ENCODE peak calls at places on chromosome X, in nine cellular contexts. B is mesothelial cell of epicardium; O is caudate nucleus; G is Jurkat, Clone E6-1; T is LoVo; I is NCI-H2171; E is dorsolateral prefrontal cortex; S is NCI-H82; Q is activated T-cell treated with anti-CD3 and anti-CD28 coated beads for 4 hours. C is an unnamed sample.

GRCh38 chrX:96102997-96103396 is 581.6 kb upstream of the DIAPH2 start:
- DNase-seq in B (no peak), O (no peak), G (no peak), T (no peak), I (no peak), E (no peak), S (no peak), Q (no peak), C (peak)

GRCh38 chrX:129736491-129736890 is 2.3 kb upstream of the XPNPEP2 start:
- DNase-seq in B (no peak), O (no peak), G (peak), T (no peak), I (no peak), E (no peak), S (no peak), Q (no peak), C (no peak)

GRCh38 chrX:138287200-138287865 is 424.2 kb downstream of the FGF13 start:
- DNase-seq in B (no peak), O (no peak), G (no peak), T (no peak), I (no peak), E (no peak), S (no peak), Q (no peak), C (no peak)

GRCh38 chrX:81202989-81203388 is 1.1 kb downstream of the SH3BGRL start:
- DNase-seq in B (no peak), O (no peak), G (no peak), T (no peak), I (no peak), E (no peak), S (no peak), Q (no peak), C (no peak)

GRCh38 chrX:11381464-11381863 is 88.3 kb downstream of the AMELX start:
- DNase-seq in B (no peak), O (no peak), G (peak), T (peak), I (no peak), E (peak), S (peak), Q (no peak), C (peak)

GRCh38 chrX:26557691-26558321 is 341.8 kb downstream of the MAGEB5 start:
- DNase-seq in B (no peak), O (no peak), G (no peak), T (no peak), I (no peak), E (no peak), S (no peak), Q (no peak), C (no peak)

GRCh38 chrX:150635952-150636351 is 57.2 kb upstream of the MTMR1 start:
- DNase-seq in B (no peak), O (no peak), G (no peak), T (no peak), I (no peak), E (no peak), S (no peak), Q (no peak), C (no peak)

GRCh38 chrX:111262086-111262485 is 8.2 kb downstream of the CAPN6 start:
- DNase-seq in B (no peak), O (no peak), G (no peak), T (no peak), I (no peak), E (no peak), S (no peak), Q (no peak), C (no peak)

GRCh38 chrX:110734894-110735541 is 60.6 kb downstream of the CHRDL1 start:
- DNase-seq in B (no peak), O (no peak), G (no peak), T (no peak), I (no peak), E (no peak), S (no peak), Q (no peak), C (no peak)

GRCh38 chrX:45577361-45577760 is 376.7 kb upstream of the DIPK2B start:
- DNase-seq in B (no peak), O (no peak), G (no peak), T (no peak), I (no peak), E (no peak), S (no peak), Q (no peak), C (no peak)

GRCh38 chrX:39654183-39654925 is 443.4 kb downstream of the BCOR start:
- DNase-seq in B (no peak), O (no peak), G (no peak), T (no peak), I (no peak), E (no peak), S (peak), Q (no peak), C (no peak)

GRCh38 chrX:20270557-20270880 is 3.8 kb upstream of the RPS6KA3 start:
- DNase-seq in B (no peak), O (no peak), G (no peak), T (no peak), I (no peak), E (no peak), S (no peak), Q (no peak), C (no peak)

GRCh38 chrX:129959493-129959832 is 23.0 kb upstream of the BCORL1 start:
- DNase-seq in B (no peak), O (no peak), G (no peak), T (no peak), I (no peak), E (no peak), S (peak), Q (no peak), C (no peak)

GRCh38 chrX:16112428-16112827 is 10.9 kb upstream of the GRPR start:
- DNase-seq in B (no peak), O (no peak), G (no peak), T (no peak), I (no peak), E (no peak), S (no peak), Q (no peak), C (no peak)

GRCh38 chrX:118370921-118371624 is 25.2 kb downstream of the WDR44 start:
- DNase-seq in B (no peak), O (no peak), G (no peak), T (no peak), I (no peak), E (no peak), S (no peak), Q (no peak), C (no peak)

GRCh38 chrX:9342581-9343051 is 122.2 kb upstream of the TBL1X start:
- DNase-seq in B (peak), O (peak), G (no peak), T (peak), I (peak), E (peak), S (peak), Q (peak), C (no peak)

GRCh38 chrX:13653022-13653693 is at the start of gene TCEANC:
- DNase-seq in B (peak), O (peak), G (peak), T (peak), I (peak), E (peak), S (peak), Q (peak), C (peak)

GRCh38 chrX:37455381-37455780 is 106.2 kb downstream of the PRRG1 start:
- DNase-seq in B (no peak), O (no peak), G (no peak), T (peak), I (peak), E (no peak), S (peak), Q (no peak), C (peak)

GRCh38 chrX:137040113-137040794 is 6.5 kb upstream of the GPR101 start:
- DNase-seq in B (no peak), O (no peak), G (no peak), T (no peak), I (no peak), E (no peak), S (no peak), Q (no peak), C (no peak)

GRCh38 chrX:40078489-40079288 is 19.1 kb downstream of the BCOR start:
- DNase-seq in B (no peak), O (no peak), G (no peak), T (no peak), I (no peak), E (no peak), S (peak), Q (no peak), C (no peak)

GRCh38 chrX:149829751-149830191 is 48.0 kb downstream of the MAGEA9 start:
- DNase-seq in B (no peak), O (no peak), G (no peak), T (no peak), I (no peak), E (no peak), S (no peak), Q (peak), C (no peak)

GRCh38 chrX:81925812-81926211 is 723.9 kb downstream of the SH3BGRL start:
- DNase-seq in B (no peak), O (no peak), G (no peak), T (no peak), I (no peak), E (no peak), S (no peak), Q (no peak), C (no peak)

GRCh38 chrX:122220644-122221373 is 963.3 kb upstream of the GRIA3 start:
- DNase-seq in B (no peak), O (no peak), G (no peak), T (no peak), I (no peak), E (no peak), S (peak), Q (no peak), C (no peak)

GRCh38 chrX:145213504-145213903 is 33.8 kb upstream of the SPANXN1 start:
- DNase-seq in B (no peak), O (no peak), G (peak), T (no peak), I (no peak), E (no peak), S (peak), Q (no peak), C (no peak)

GRCh38 chrX:138191998-138192397 is 519.5 kb downstream of the FGF13 start:
- DNase-seq in B (no peak), O (no peak), G (peak), T (no peak), I (no peak), E (peak), S (peak), Q (no peak), C (no peak)

GRCh38 chrX:29229802-29230201 is 642.6 kb downstream of the IL1RAPL1 start:
- DNase-seq in B (no peak), O (no peak), G (no peak), T (no peak), I (no peak), E (no peak), S (no peak), Q (no peak), C (no peak)

GRCh38 chrX:149511081-149511480 is 6.0 kb upstream of the IDS start:
- DNase-seq in B (no peak), O (no peak), G (no peak), T (peak), I (no peak), E (no peak), S (no peak), Q (no peak), C (no peak)

GRCh38 chrX:39212456-39212855 is 411.2 kb downstream of the MID1IP1 start:
- DNase-seq in B (no peak), O (no peak), G (no peak), T (no peak), I (peak), E (no peak), S (no peak), Q (no peak), C (no peak)

GRCh38 chrX:118116308-118117068 is at the start of gene KLHL13:
- DNase-seq in B (peak), O (peak), G (no peak), T (peak), I (no peak), E (peak), S (peak), Q (no peak), C (no peak)

C was measured in NCI-H446.